ENCODE peak calls at places on chromosomes 6 and 20, in nine cellular contexts. E, S, M, W, U, C, K, A and T are unnamed samples.
A peak's percentile ranks its signal among the peaks of the same experiment; 100 is the strongest.

GRCh38 chr6:133040025-133040838 is 200.9 kb upstream of the EYA4 start:
- DNase-seq in A (no peak), W (peak; percentile 6), K (peak; percentile 27), E (no peak), S (no peak), M (peak; percentile 11), U (no peak), C (peak; percentile 74), T (no peak)

GRCh38 chr20:46640536-46641311 is 10.5 kb downstream of the SLC13A3 start:
- DNase-seq in W (no peak), M (no peak), E (no peak), A (no peak), K (no peak), S (peak; percentile 12), C (no peak), U (peak; percentile 51), T (no peak)

GRCh38 chr20:46186210-46186609 is 68.1 kb downstream of the CD40 start:
- DNase-seq in E (no peak), A (no peak), U (no peak), M (no peak), K (no peak), C (no peak), S (no peak), W (no peak), T (no peak)

GRCh38 chr20:9149087-9149486 is 80.2 kb downstream of the PLCB4 start:
- DNase-seq in U (no peak), S (no peak), C (no peak), W (no peak), K (no peak), M (no peak), E (no peak), A (no peak), T (no peak)

GRCh38 chr20:48722737-48723191 is 105.0 kb downstream of the PREX1 start:
- DNase-seq in S (peak; percentile 51), C (peak; percentile 63), E (no peak), K (peak; percentile 2), W (no peak), U (no peak), M (no peak), A (no peak), T (no peak)

GRCh38 chr6:137309078-137309762 is 90.0 kb upstream of the IFNGR1 start:
- DNase-seq in S (peak; percentile 91), W (peak; percentile 83), K (peak; percentile 89), E (peak; percentile 66), A (peak; percentile 73), C (peak; percentile 90), U (no peak), M (no peak), T (no peak)

GRCh38 chr20:41232971-41233926 is 84.3 kb downstream of the ZHX3 start:
- DNase-seq in U (no peak), A (no peak), E (no peak), C (peak; percentile 94), S (no peak), W (peak; percentile 80), M (no peak), K (peak; percentile 73), T (no peak)

GRCh38 chr6:164098857-164099534 is 684.5 kb downstream of the QKI start:
- DNase-seq in S (peak; percentile 54), A (peak; percentile 70), C (peak; percentile 79), M (no peak), K (peak; percentile 84), W (no peak), E (peak; percentile 85), U (no peak), T (no peak)

GRCh38 chr6:152701081-152701862 is 3.6 kb downstream of the MYCT1 start:
- DNase-seq in C (peak; percentile 25), W (no peak), K (no peak), S (no peak), M (no peak), U (no peak), A (no peak), E (no peak), T (no peak)
- TF ChIP-seq CTCF in C (peak; percentile 7), W (peak; percentile 14), K (no peak), S (no peak), M (peak; percentile 18), U (no peak), A (peak; percentile 25), E (no peak), T (peak; percentile 4)

GRCh38 chr6:105372142-105372861 is 30.6 kb downstream of the PREP start:
- DNase-seq in A (no peak), C (no peak), S (no peak), M (no peak), K (no peak), E (no peak), W (peak; percentile 55), U (no peak), T (no peak)
- TF ChIP-seq CTCF in A (no peak), C (no peak), S (no peak), M (no peak), K (no peak), E (no peak), W (no peak), U (no peak), T (no peak)

GRCh38 chr6:1522779-1523178 is 86.9 kb upstream of the FOXC1 start:
- DNase-seq in E (no peak), U (no peak), A (no peak), S (no peak), W (no peak), C (no peak), M (no peak), K (no peak), T (no peak)

GRCh38 chr6:1525364-1526038 is 84.2 kb upstream of the FOXC1 start:
- DNase-seq in K (peak; percentile 14), S (no peak), C (no peak), M (no peak), W (no peak), A (no peak), E (no peak), U (no peak), T (no peak)

GRCh38 chr6:1527098-1527497 is 82.6 kb upstream of the FOXC1 start:
- DNase-seq in E (no peak), K (peak; percentile 56), W (peak; percentile 32), U (no peak), C (peak; percentile 77), A (peak; percentile 65), S (peak; percentile 19), M (no peak), T (no peak)

GRCh38 chr6:1526689-1527088 is 83.0 kb upstream of the FOXC1 start:
- DNase-seq in M (no peak), C (no peak), E (no peak), W (no peak), K (no peak), U (no peak), A (no peak), S (peak; percentile 9), T (no peak)

DNA sequence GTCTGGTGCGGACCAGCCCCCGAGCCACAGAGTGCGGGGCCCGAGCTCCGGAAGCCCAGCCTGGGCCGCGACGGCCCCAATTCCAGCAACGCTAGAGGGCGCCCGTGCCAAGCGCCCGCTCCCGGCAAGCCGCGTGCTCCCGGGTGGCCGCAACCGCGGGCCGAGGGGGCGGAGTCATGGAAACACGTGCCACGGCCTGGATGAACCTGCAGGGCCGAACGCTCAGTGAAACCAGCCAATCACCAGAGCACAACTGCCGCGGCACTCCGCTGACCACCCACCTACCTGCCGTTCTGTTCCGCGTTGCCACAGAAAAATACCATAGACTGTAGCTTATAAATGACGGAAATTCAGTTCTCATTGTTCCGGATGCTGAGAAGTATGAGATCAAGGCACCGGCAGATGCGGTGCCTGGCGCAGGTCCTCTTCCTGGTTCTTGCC is 85.7 kb upstream of the FOXC1 start:
- DNase-seq in M (no peak), K (no peak), U (no peak), S (peak; percentile 63), E (peak; percentile 86), W (peak; percentile 64), A (peak; percentile 77), C (peak; percentile 76), T (peak; percentile 78)
- TF ChIP-seq CTCF in M (no peak), K (peak; percentile 24), U (peak; percentile 66), S (peak; percentile 31), E (peak; percentile 69), W (peak; percentile 67), A (peak; percentile 72), C (peak; percentile 60), T (peak; percentile 65)

DNA sequence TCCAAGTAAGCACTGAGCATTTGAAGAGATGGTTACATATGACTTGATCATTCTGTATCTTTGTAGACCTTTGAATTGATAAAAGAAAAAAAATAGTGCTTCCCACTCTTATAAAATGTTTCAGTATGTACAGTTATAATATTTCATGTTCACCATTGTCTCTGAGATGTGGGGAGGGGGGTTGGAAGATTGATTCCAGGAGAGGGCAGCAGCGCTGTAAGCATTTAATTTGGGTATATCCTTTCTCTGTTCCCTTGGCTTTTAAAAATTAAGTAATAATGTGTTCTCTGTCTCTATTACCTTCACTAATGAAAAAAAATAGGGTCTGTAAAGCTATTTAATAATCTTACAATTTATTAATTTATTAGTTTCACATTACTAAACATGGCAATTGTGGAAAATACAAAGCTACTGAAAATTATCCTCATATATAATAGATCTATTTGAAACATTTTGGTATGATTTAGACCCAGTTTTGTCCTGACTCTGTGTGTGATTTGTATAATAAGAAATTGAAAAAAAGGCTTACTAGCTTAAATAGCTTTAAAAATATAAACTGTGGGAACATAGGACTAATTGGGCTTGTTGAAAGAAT is 341.2 kb downstream of the CDKAL1 start:
- DNase-seq in M (peak; percentile 47), W (peak; percentile 33), S (peak; percentile 10), E (no peak), K (peak; percentile 43), A (no peak), U (no peak), C (peak; percentile 83), T (no peak)
- TF ChIP-seq CTCF in M (peak; percentile 46), W (peak; percentile 55), S (peak; percentile 24), E (peak; percentile 18), K (peak; percentile 38), A (peak; percentile 40), U (peak; percentile 66), C (peak; percentile 75), T (peak; percentile 56)

DNA sequence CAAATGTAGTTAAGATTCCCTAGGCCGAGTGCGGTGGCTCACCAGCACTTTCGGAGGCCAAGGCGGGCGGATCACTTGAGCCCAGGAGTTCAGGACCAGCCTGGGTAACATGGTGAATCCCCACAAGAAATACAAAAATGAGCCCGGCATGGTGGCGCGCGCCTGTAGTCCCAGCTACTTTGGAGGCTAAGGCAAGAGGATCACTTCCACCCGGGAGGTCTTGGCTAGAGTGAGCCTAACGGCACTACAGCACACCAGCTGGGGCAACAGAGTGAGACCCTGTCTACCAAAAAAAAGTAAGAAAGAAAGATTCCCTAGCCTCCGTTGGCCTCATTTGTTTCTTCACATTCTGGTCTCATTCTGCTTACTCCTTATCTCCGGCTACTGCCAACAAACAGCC is 1.2 kb downstream of the ESF1 start:
- DNase-seq in U (no peak), E (no peak), M (no peak), C (no peak), S (no peak), W (no peak), A (no peak), K (no peak), T (no peak)
- TF ChIP-seq CTCF in U (no peak), E (no peak), M (no peak), C (no peak), S (no peak), W (no peak), A (no peak), K (no peak), T (no peak)

GRCh38 chr20:35145141-35145564 is 2.0 kb downstream of the EDEM2 start:
- DNase-seq in S (no peak), W (peak; percentile 53), K (peak; percentile 78), A (no peak), M (peak; percentile 16), U (no peak), E (no peak), C (peak; percentile 84), T (peak; percentile 71)
- TF ChIP-seq CTCF in S (peak; percentile 58), W (peak; percentile 85), K (peak; percentile 78), A (peak; percentile 88), M (peak; percentile 63), U (peak; percentile 80), E (peak; percentile 72), C (peak; percentile 83), T (peak; percentile 69)

GRCh38 chr20:62368629-62369507 is 1.8 kb upstream of the LAMA5 start:
- DNase-seq in K (peak; percentile 76), M (peak; percentile 96), W (peak; percentile 51), E (peak; percentile 75), C (no peak), U (no peak), S (peak; percentile 58), A (no peak), T (no peak)
- TF ChIP-seq CTCF in K (peak; percentile 30), M (peak; percentile 68), W (no peak), E (peak; percentile 41), C (peak; percentile 41), U (peak; percentile 83), S (peak; percentile 15), A (peak; percentile 65), T (peak; percentile 31)